ENCODE peak calls at places on chromosomes 11 and 22, in nine cellular contexts. V is AG09309, B is left ventricle myocardium superior, G is NCI-H774, P is heart right ventricle, D is HCT116, T is NCI-H187, Z is progenitor cell of endocrine pancreas, N is cardiac muscle cell. H is an unnamed sample.

GRCh38 chr11:41400124-41400523 is 59.3 kb downstream of the LRRC4C start:
- DNase-seq in V (no peak), N (no peak), G (no peak), Z (no peak), D (no peak), P (no peak), B (no peak), T (no peak), H (no peak)

GRCh38 chr11:115334932-115335788 is 169.1 kb downstream of the CADM1 start:
- DNase-seq in N (peak), G (no peak), Z (no peak), B (no peak), V (peak), T (no peak), P (no peak), D (no peak), H (no peak)

GRCh38 chr11:125404811-125405481 is 91.1 kb downstream of the FEZ1 start:
- DNase-seq in D (peak), V (no peak), Z (peak), P (peak), N (peak), B (peak), T (no peak), G (peak), H (peak)

GRCh38 chr11:2138075-2138435 is 1.1 kb downstream of the IGF2 start:
- DNase-seq in G (no peak), P (no peak), D (no peak), T (no peak), N (no peak), Z (no peak), B (no peak), V (no peak), H (peak)

GRCh38 chr22:47996446-47996857 is 1234.0 kb downstream of the TBC1D22A start:
- DNase-seq in G (no peak), B (no peak), D (no peak), P (no peak), N (no peak), Z (no peak), V (no peak), T (no peak), H (no peak)

GRCh38 chr22:31748490-31748889 is 1.4 kb downstream of the PRR14L start:
- DNase-seq in Z (no peak), G (no peak), T (no peak), V (no peak), N (no peak), P (no peak), D (no peak), B (no peak), H (no peak)

GRCh38 chr22:42179616-42180015 is 49.0 kb upstream of the CYP2D6 start:
- DNase-seq in G (no peak), V (peak), B (no peak), Z (no peak), D (no peak), N (peak), P (no peak), T (no peak), H (no peak)

GRCh38 chr11:131823772-131824171 is 453.4 kb downstream of the NTM start:
- DNase-seq in T (no peak), D (no peak), Z (no peak), P (no peak), N (peak), G (peak), B (no peak), V (no peak), H (no peak)